ENCODE peak calls at places on chromosomes 11 and 22, in five cellular contexts. V is SK-N-SH, H is suprapubic skin, T is endothelial cell of umbilical vein, M is stomach. P is an unnamed sample.

GRCh38 chr11:44178381-44178780 is 82.9 kb downstream of the EXT2 start:
- DNase-seq in T (no peak), M (no peak), H (no peak), V (no peak), P (no peak)

GRCh38 chr22:48100685-48101417 is 1338.4 kb downstream of the TBC1D22A start:
- DNase-seq in V (no peak), H (peak; percentile 31), M (peak; percentile 10), T (no peak), P (peak; percentile 41)

GRCh38 chr11:77112641-77113381 is 10.2 kb downstream of the OMP start:
- DNase-seq in T (no peak), H (no peak), V (no peak), M (no peak), P (peak; percentile 62)

GRCh38 chr11:124759268-124760204 is 2.6 kb downstream of the ESAM start:
- DNase-seq in V (peak; percentile 27), H (no peak), T (peak; percentile 100), M (no peak), P (peak; percentile 47)

GRCh38 chr11:73889019-73889418 is 12.2 kb downstream of the PAAF1 start:
- DNase-seq in M (no peak), T (peak; percentile 49), V (no peak), H (no peak), P (no peak)

GRCh38 chr11:119092880-119093665 is 8.4 kb downstream of the HMBS start:
- DNase-seq in T (peak; percentile 18), V (no peak), M (peak; percentile 57), H (no peak), P (no peak)

GRCh38 chr11:107682182-107682971 is 29.5 kb downstream of the SLN start:
- DNase-seq in M (no peak), T (no peak), H (no peak), V (no peak), P (no peak)

GRCh38 chr22:29831186-29831921 is 6.7 kb downstream of the ASCC2 start:
- DNase-seq in M (no peak), H (no peak), V (no peak), T (no peak), P (no peak)

GRCh38 chr22:21754523-21755128 is 19.0 kb upstream of the YPEL1 start:
- DNase-seq in T (no peak), M (peak; percentile 66), V (no peak), H (no peak), P (no peak)

GRCh38 chr11:130874396-130874795 is 41.9 kb downstream of the SNX19 start:
- DNase-seq in V (no peak), H (no peak), T (no peak), M (no peak), P (no peak)

GRCh38 chr11:116692318-116693106 is 80.3 kb downstream of the BUD13 start:
- DNase-seq in T (no peak), M (no peak), V (peak; percentile 14), H (peak; percentile 54), P (no peak)

GRCh38 chr11:19800162-19800561 is 87.5 kb downstream of the NAV2 start:
- DNase-seq in T (peak; percentile 36), M (no peak), H (no peak), V (no peak), P (no peak)

GRCh38 chr11:82315093-82315492 is 418.6 kb downstream of the FAM181B start:
- DNase-seq in H (no peak), V (peak; percentile 16), M (no peak), T (no peak), P (peak; percentile 27)

GRCh38 chr22:40436460-40437431 is 66.4 kb downstream of the SGSM3 start:
- DNase-seq in H (no peak), V (peak; percentile 39), M (no peak), T (peak; percentile 70), P (no peak)
- TF ChIP-seq POLR2AphosphoS5 in H (no peak), V (no peak), M (no peak), T (no peak), P (no peak)

GRCh38 chr22:36327922-36328551 is 59.7 kb downstream of the MYH9 start:
- DNase-seq in M (no peak), H (no peak), T (peak; percentile 54), V (no peak), P (no peak)

GRCh38 chr22:36324414-36324813 is 63.4 kb downstream of the MYH9 start:
- DNase-seq in T (no peak), H (no peak), V (no peak), M (no peak), P (no peak)

GRCh38 chr22:36328635-36329216 is 59.0 kb downstream of the MYH9 start:
- DNase-seq in T (peak; percentile 84), V (no peak), H (no peak), M (peak; percentile 61), P (peak; percentile 71)

GRCh38 chr22:36325163-36326031 is 62.4 kb downstream of the MYH9 start:
- DNase-seq in H (no peak), V (no peak), T (peak; percentile 64), M (peak; percentile 79), P (peak; percentile 91)

DNA sequence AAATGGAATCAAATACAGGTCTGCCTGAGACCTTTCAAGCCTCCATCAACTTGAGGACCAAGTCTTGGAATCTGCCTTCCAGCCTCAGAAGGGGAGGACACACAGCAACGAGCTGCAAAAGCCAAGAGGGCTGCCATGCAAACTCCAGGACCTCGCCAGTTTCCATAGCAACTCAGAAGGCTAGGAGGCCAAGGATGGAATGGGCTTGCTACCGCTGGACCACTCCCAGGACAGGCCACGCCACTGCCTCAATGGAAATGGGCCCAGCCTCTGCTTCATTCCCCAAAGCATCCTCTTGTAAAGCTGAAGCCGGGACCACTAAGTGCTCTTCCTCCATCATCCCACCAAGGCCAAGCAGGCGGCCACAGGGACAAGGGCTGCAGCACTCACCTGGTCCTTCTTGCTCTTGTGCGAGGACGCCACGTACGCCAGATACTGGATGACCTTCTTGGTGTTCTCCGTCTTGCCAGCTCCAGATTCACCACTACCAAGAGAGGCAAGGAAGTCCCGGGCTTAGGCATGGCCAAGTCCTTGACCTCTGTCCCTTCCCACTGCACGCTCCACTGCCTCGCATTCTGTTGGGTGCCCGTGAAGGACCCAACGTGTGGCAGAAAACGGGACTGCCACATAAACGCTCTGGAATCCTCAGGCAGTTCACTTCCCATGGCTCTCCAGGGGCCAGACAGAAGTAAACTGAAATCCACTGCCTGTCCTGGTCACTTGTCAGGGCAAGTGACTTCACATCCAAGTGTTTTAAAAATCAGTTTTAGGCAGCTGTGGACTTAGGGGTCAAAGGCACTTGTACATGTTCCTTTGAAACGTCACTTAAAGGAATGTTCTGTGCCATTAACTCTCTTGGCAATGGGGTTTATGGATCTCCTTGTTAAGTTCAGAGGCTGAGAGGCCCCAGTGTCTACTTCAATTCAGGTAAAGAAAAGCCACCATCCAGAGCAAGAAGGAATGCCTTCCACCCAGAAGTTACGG is 61.3 kb downstream of the MYH9 start:
- DNase-seq in H (no peak), M (no peak), V (no peak), T (no peak), P (no peak)
- H3K4me1 ChIP-seq in H (peaks cover 88% of the 10 kb centered on the region), M (peaks cover 91% of the 10 kb centered on the region), V (peaks cover 74% of the 10 kb centered on the region), T (peaks cover 83% of the 10 kb centered on the region), P (peaks cover 87% of the 10 kb centered on the region)

GRCh38 chr11:3824714-3825472 is 15.9 kb downstream of the RHOG start:
- DNase-seq in V (peak; percentile 58), H (no peak), T (peak; percentile 44), M (peak; percentile 66), P (no peak)
- TF ChIP-seq POLR2AphosphoS5 in V (no peak), H (no peak), T (no peak), M (no peak), P (no peak)

GRCh38 chr11:68835749-68836148 is 6.0 kb downstream of the CPT1A start:
- DNase-seq in T (no peak), M (peak; percentile 48), V (no peak), H (no peak), P (no peak)

GRCh38 chr11:68839054-68839865 is 2.5 kb downstream of the CPT1A start:
- DNase-seq in V (peak; percentile 98), H (peak; percentile 98), M (peak; percentile 98), T (peak; percentile 98), P (peak; percentile 98)

GRCh38 chr11:68839953-68840641 is 1.6 kb downstream of the CPT1A start:
- DNase-seq in V (no peak), T (peak; percentile 79), H (no peak), M (no peak), P (no peak)

GRCh38 chr11:68838572-68838964 is 3.1 kb downstream of the CPT1A start:
- DNase-seq in M (no peak), V (no peak), T (peak; percentile 16), H (peak; percentile 74), P (peak; percentile 59)

GRCh38 chr11:68837583-68838571 is 3.8 kb downstream of the CPT1A start:
- DNase-seq in V (no peak), H (no peak), T (no peak), M (no peak), P (no peak)
- H3K4me1 ChIP-seq in V (peaks cover 27% of the 10 kb centered on the region), H (peaks cover 86% of the 10 kb centered on the region), T (peaks cover 37% of the 10 kb centered on the region), M (peaks cover 83% of the 10 kb centered on the region), P (peaks cover 61% of the 10 kb centered on the region)

GRCh38 chr11:47461876-47462275 is 12.9 kb upstream of the RAPSN start:
- DNase-seq in M (no peak), T (no peak), V (no peak), H (no peak), P (no peak)

GRCh38 chr11:47466201-47466600 is 17.3 kb upstream of the RAPSN start:
- DNase-seq in H (no peak), V (no peak), T (peak; percentile 69), M (no peak), P (no peak)

GRCh38 chr11:47464479-47464878 is 15.5 kb upstream of the RAPSN start:
- DNase-seq in V (no peak), T (no peak), M (no peak), H (no peak), P (no peak)

DNA sequence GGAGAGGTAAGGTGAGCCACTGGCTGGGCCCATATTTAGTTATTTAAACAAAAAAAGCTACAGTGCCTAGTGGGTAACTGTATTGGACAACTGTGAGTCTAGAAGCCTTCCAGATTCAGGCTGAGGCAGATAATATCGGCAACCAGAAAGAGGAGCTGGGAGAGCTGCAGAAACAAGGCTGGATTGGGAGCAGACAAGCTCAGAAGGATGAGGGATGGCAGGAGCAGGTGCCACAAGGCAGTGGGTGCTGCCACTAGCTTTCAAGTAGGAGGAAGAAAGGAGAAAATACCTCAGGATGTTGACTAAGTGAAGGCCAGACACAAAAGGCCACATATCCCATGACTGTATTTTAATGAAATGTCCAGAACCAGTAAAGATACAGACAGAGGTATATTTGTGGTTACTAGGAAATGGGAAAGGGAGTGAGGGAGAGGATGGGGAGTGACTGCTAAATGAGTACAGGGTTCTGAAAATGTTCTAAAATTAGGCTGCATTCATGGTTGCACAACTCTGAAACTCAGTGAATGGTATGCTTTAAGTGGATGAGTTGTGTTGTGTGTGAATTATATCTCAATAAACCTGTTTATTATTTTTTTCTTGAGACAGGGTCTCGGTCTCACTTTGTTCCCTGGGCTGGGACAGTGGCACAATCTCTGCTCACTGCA is 11.8 kb upstream of the RAPSN start:
- DNase-seq in T (no peak), M (no peak), H (no peak), V (no peak), P (no peak)
- TF ChIP-seq POLR2AphosphoS5 in T (no peak), M (no peak), H (no peak), V (no peak), P (no peak)

GRCh38 chr22:19113429-19113828 is 8.8 kb downstream of the DGCR2 start:
- DNase-seq in V (no peak), T (no peak), M (no peak), H (no peak), P (no peak)
- H3K4me1 ChIP-seq in V (peaks cover 10% of the 10 kb centered on the region), T (no peaks in the 10 kb centered on the region), M (peaks cover 85% of the 10 kb centered on the region), H (peaks cover 57% of the 10 kb centered on the region), P (peaks cover 69% of the 10 kb centered on the region)